ENCODE peak calls at places on chromosomes 1 and 21, in five cellular contexts. One of them, this sample, is unnamed.

GRCh38 chr1:67688526-67689219 is 3.7 kb downstream of the GADD45A start:
- DNase-seq in AG10803: no peak
- DNase-seq in tibial nerve: no peak
- DNase-seq in WERI-Rb-1: no peak
- DNase-seq in GM12878: no peak
- DNase-seq in this sample: no peak

GRCh38 chr1:182718311-182718710 is 33.9 kb upstream of the RGS8 start:
- DNase-seq in AG10803: no peak
- DNase-seq in tibial nerve: no peak
- DNase-seq in WERI-Rb-1: no peak
- DNase-seq in GM12878: no peak
- DNase-seq in this sample: no peak

GRCh38 chr1:208510192-208510952 is 266.2 kb upstream of the PLXNA2 start:
- DNase-seq in AG10803: peak; percentile 85
- DNase-seq in tibial nerve: no peak
- DNase-seq in WERI-Rb-1: no peak
- DNase-seq in GM12878: no peak
- DNase-seq in this sample: no peak

GRCh38 chr1:246012271-246012854 is 494.7 kb downstream of the SMYD3 start:
- DNase-seq in AG10803: peak; percentile 52
- DNase-seq in tibial nerve: no peak
- DNase-seq in WERI-Rb-1: peak; percentile 8
- DNase-seq in GM12878: no peak
- DNase-seq in this sample: no peak

GRCh38 chr1:152444045-152444444 is 30.0 kb upstream of the CRNN start:
- DNase-seq in AG10803: no peak
- DNase-seq in tibial nerve: peak; percentile 48
- DNase-seq in WERI-Rb-1: no peak
- DNase-seq in GM12878: no peak
- DNase-seq in this sample: no peak

GRCh38 chr1:212260557-212261342 is 24.5 kb upstream of the PPP2R5A start:
- DNase-seq in AG10803: no peak
- DNase-seq in tibial nerve: no peak
- DNase-seq in WERI-Rb-1: no peak
- DNase-seq in GM12878: no peak
- DNase-seq in this sample: no peak

GRCh38 chr1:19845166-19845954 is 30.3 kb upstream of the RNF186 start:
- DNase-seq in AG10803: no peak
- DNase-seq in tibial nerve: no peak
- DNase-seq in WERI-Rb-1: no peak
- DNase-seq in GM12878: no peak
- DNase-seq in this sample: no peak

GRCh38 chr1:156153362-156153761 is at the start of gene SEMA4A:
- DNase-seq in AG10803: no peak
- DNase-seq in tibial nerve: no peak
- DNase-seq in WERI-Rb-1: no peak
- DNase-seq in GM12878: no peak
- DNase-seq in this sample: no peak

GRCh38 chr1:81327103-81327728 is 473.5 kb upstream of the ADGRL2 start:
- DNase-seq in AG10803: no peak
- DNase-seq in tibial nerve: no peak
- DNase-seq in WERI-Rb-1: no peak
- DNase-seq in GM12878: no peak
- DNase-seq in this sample: no peak

GRCh38 chr1:160205974-160206369 is 788 bp downstream of the PEA15 start:
- DNase-seq in AG10803: peak; percentile 67
- DNase-seq in tibial nerve: peak; percentile 23
- DNase-seq in WERI-Rb-1: no peak
- DNase-seq in GM12878: no peak
- DNase-seq in this sample: peak; percentile 51

GRCh38 chr1:92951141-92951582 is 10.1 kb downstream of the DIPK1A start:
- DNase-seq in AG10803: peak; percentile 88
- DNase-seq in tibial nerve: no peak
- DNase-seq in WERI-Rb-1: peak; percentile 15
- DNase-seq in GM12878: peak; percentile 79
- DNase-seq in this sample: peak; percentile 46

GRCh38 chr1:117120774-117121588 is 568 bp downstream of the TRIM45 start:
- DNase-seq in AG10803: peak; percentile 48
- DNase-seq in tibial nerve: no peak
- DNase-seq in WERI-Rb-1: peak; percentile 14
- DNase-seq in GM12878: no peak
- DNase-seq in this sample: no peak

GRCh38 chr1:211352985-211353515 is 26.4 kb downstream of the TRAF5 start:
- DNase-seq in AG10803: no peak
- DNase-seq in tibial nerve: no peak
- DNase-seq in WERI-Rb-1: peak; percentile 82
- DNase-seq in GM12878: no peak
- DNase-seq in this sample: peak; percentile 30

GRCh38 chr1:17016317-17016661 is 4.6 kb upstream of the ATP13A2 start:
- DNase-seq in AG10803: peak; percentile 58
- DNase-seq in tibial nerve: no peak
- DNase-seq in WERI-Rb-1: no peak
- DNase-seq in GM12878: no peak
- DNase-seq in this sample: no peak

GRCh38 chr1:207838156-207839082 is 72.5 kb downstream of the CD34 start:
- DNase-seq in AG10803: no peak
- DNase-seq in tibial nerve: no peak
- DNase-seq in WERI-Rb-1: no peak
- DNase-seq in GM12878: no peak
- DNase-seq in this sample: no peak

GRCh38 chr1:28359592-28360239 is 9.8 kb upstream of the PHACTR4 start:
- DNase-seq in AG10803: peak; percentile 58
- DNase-seq in tibial nerve: peak; percentile 29
- DNase-seq in WERI-Rb-1: peak; percentile 75
- DNase-seq in GM12878: no peak
- DNase-seq in this sample: peak; percentile 36

GRCh38 chr21:38220270-38220737 is 36.5 kb upstream of the KCNJ15 start:
- DNase-seq in AG10803: no peak
- DNase-seq in tibial nerve: no peak
- DNase-seq in WERI-Rb-1: no peak
- DNase-seq in GM12878: no peak
- DNase-seq in this sample: no peak

GRCh38 chr1:242470774-242471173 is 53.7 kb downstream of the PLD5 start:
- DNase-seq in AG10803: no peak
- DNase-seq in tibial nerve: no peak
- DNase-seq in WERI-Rb-1: no peak
- DNase-seq in GM12878: no peak
- DNase-seq in this sample: no peak

GRCh38 chr1:239387304-239388231 is 1.2 kb downstream of the CHRM3 start:
- DNase-seq in AG10803: no peak
- DNase-seq in tibial nerve: no peak
- DNase-seq in WERI-Rb-1: peak; percentile 11
- DNase-seq in GM12878: no peak
- DNase-seq in this sample: no peak
- H3K4me3 ChIP-seq in AG10803: no peak overlapping the region
- H3K4me3 ChIP-seq in tibial nerve: peak overlapping the region; percentile 25
- H3K4me3 ChIP-seq in WERI-Rb-1: peak overlapping the region; percentile 75
- H3K4me3 ChIP-seq in GM12878: no peak overlapping the region
- H3K4me3 ChIP-seq in this sample: no peak overlapping the region

GRCh38 chr21:45098867-45099266 is 24.5 kb downstream of the ADARB1 start:
- DNase-seq in AG10803: no peak
- DNase-seq in tibial nerve: no peak
- DNase-seq in WERI-Rb-1: peak; percentile 58
- DNase-seq in GM12878: no peak
- DNase-seq in this sample: no peak
- TF ChIP-seq CTCF in AG10803: peak; percentile 46
- TF ChIP-seq CTCF in tibial nerve: no peak
- TF ChIP-seq CTCF in WERI-Rb-1: peak; percentile 75
- TF ChIP-seq CTCF in GM12878: peak; percentile 62
- TF ChIP-seq CTCF in this sample: peak; percentile 66

GRCh38 chr1:244445320-244446181 is 6.2 kb downstream of the ADSS2 start:
- DNase-seq in AG10803: peak; percentile 49
- DNase-seq in tibial nerve: no peak
- DNase-seq in WERI-Rb-1: no peak
- DNase-seq in GM12878: no peak
- DNase-seq in this sample: no peak
- H3K4me3 ChIP-seq in AG10803: peak overlapping the region; percentile 7
- H3K4me3 ChIP-seq in tibial nerve: no peak overlapping the region
- H3K4me3 ChIP-seq in WERI-Rb-1: no peak overlapping the region
- H3K4me3 ChIP-seq in GM12878: peak overlapping the region; percentile 34
- H3K4me3 ChIP-seq in this sample: no peak overlapping the region

GRCh38 chr1:919271-919872 is 4.4 kb upstream of the SAMD11 start:
- DNase-seq in AG10803: no peak
- DNase-seq in tibial nerve: no peak
- DNase-seq in WERI-Rb-1: no peak
- DNase-seq in GM12878: no peak
- DNase-seq in this sample: no peak

GRCh38 chr1:920506-920905 is 3.2 kb upstream of the SAMD11 start:
- DNase-seq in AG10803: no peak
- DNase-seq in tibial nerve: no peak
- DNase-seq in WERI-Rb-1: no peak
- DNase-seq in GM12878: no peak
- DNase-seq in this sample: no peak

GRCh38 chr1:923131-923990 is at the start of gene SAMD11:
- DNase-seq in AG10803: peak; percentile 89
- DNase-seq in tibial nerve: peak; percentile 68
- DNase-seq in WERI-Rb-1: peak; percentile 90
- DNase-seq in GM12878: no peak
- DNase-seq in this sample: peak; percentile 65

GRCh38 chr1:920008-920407 is 3.7 kb upstream of the SAMD11 start:
- DNase-seq in AG10803: no peak
- DNase-seq in tibial nerve: no peak
- DNase-seq in WERI-Rb-1: no peak
- DNase-seq in GM12878: no peak
- DNase-seq in this sample: no peak

GRCh38 chr1:921011-921837 is 2.5 kb upstream of the SAMD11 start:
- DNase-seq in AG10803: peak; percentile 69
- DNase-seq in tibial nerve: no peak
- DNase-seq in WERI-Rb-1: peak; percentile 92
- DNase-seq in GM12878: no peak
- DNase-seq in this sample: peak; percentile 63
- TF ChIP-seq CTCF in AG10803: peak; percentile 42
- TF ChIP-seq CTCF in tibial nerve: peak; percentile 66
- TF ChIP-seq CTCF in WERI-Rb-1: peak; percentile 13
- TF ChIP-seq CTCF in GM12878: peak; percentile 36
- TF ChIP-seq CTCF in this sample: peak; percentile 22

GRCh38 chr1:8871539-8871935 is 6.9 kb downstream of the ENO1 start:
- DNase-seq in AG10803: no peak
- DNase-seq in tibial nerve: no peak
- DNase-seq in WERI-Rb-1: peak; percentile 28
- DNase-seq in GM12878: no peak
- DNase-seq in this sample: no peak

GRCh38 chr1:8873001-8873400 is 5.5 kb downstream of the ENO1 start:
- DNase-seq in AG10803: no peak
- DNase-seq in tibial nerve: no peak
- DNase-seq in WERI-Rb-1: no peak
- DNase-seq in GM12878: no peak
- DNase-seq in this sample: no peak

GRCh38 chr1:8873506-8874229 is 4.8 kb downstream of the ENO1 start:
- DNase-seq in AG10803: peak; percentile 97
- DNase-seq in tibial nerve: peak; percentile 60
- DNase-seq in WERI-Rb-1: no peak
- DNase-seq in GM12878: no peak
- DNase-seq in this sample: no peak

GRCh38 chr1:8870605-8871538 is 7.6 kb downstream of the ENO1 start:
- DNase-seq in AG10803: no peak
- DNase-seq in tibial nerve: no peak
- DNase-seq in WERI-Rb-1: no peak
- DNase-seq in GM12878: no peak
- DNase-seq in this sample: no peak

DNA sequence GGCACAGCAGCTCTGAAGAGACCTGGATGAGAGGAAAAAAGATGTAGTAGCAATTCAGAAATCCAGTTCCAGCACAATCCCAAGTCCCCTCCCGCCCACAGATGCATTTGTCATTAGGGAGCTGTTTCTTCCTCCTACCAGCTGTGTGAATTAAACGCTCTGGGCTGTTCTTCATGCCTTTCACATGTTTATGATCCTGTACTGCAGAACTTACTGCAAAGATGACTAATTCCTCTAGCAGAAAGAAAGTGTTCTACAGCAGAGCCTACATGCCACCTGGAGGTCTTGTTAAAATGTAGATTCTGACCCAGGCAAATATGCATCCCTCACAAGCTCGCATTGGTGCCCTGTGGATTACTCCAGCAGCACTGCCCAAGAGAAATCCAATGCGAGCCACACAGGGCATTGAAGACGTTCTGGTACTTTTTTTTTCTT is 6.5 kb downstream of the ENO1 start:
- DNase-seq in AG10803: no peak
- DNase-seq in tibial nerve: no peak
- DNase-seq in WERI-Rb-1: no peak
- DNase-seq in GM12878: no peak
- DNase-seq in this sample: no peak
- H3K4me3 ChIP-seq in AG10803: no peak overlapping the region
- H3K4me3 ChIP-seq in tibial nerve: no peak overlapping the region
- H3K4me3 ChIP-seq in WERI-Rb-1: no peak overlapping the region
- H3K4me3 ChIP-seq in GM12878: peak overlapping the region; percentile 89
- H3K4me3 ChIP-seq in this sample: no peak overlapping the region

GRCh38 chr1:184664042-184664659 is 90.5 kb downstream of the EDEM3 start:
- DNase-seq in AG10803: peak; percentile 57
- DNase-seq in tibial nerve: peak; percentile 75
- DNase-seq in WERI-Rb-1: peak; percentile 86
- DNase-seq in GM12878: no peak
- DNase-seq in this sample: peak; percentile 62
- TF ChIP-seq CTCF in AG10803: peak; percentile 89
- TF ChIP-seq CTCF in tibial nerve: peak; percentile 95
- TF ChIP-seq CTCF in WERI-Rb-1: peak; percentile 95
- TF ChIP-seq CTCF in GM12878: peak; percentile 84
- TF ChIP-seq CTCF in this sample: peak; percentile 94

DNA sequence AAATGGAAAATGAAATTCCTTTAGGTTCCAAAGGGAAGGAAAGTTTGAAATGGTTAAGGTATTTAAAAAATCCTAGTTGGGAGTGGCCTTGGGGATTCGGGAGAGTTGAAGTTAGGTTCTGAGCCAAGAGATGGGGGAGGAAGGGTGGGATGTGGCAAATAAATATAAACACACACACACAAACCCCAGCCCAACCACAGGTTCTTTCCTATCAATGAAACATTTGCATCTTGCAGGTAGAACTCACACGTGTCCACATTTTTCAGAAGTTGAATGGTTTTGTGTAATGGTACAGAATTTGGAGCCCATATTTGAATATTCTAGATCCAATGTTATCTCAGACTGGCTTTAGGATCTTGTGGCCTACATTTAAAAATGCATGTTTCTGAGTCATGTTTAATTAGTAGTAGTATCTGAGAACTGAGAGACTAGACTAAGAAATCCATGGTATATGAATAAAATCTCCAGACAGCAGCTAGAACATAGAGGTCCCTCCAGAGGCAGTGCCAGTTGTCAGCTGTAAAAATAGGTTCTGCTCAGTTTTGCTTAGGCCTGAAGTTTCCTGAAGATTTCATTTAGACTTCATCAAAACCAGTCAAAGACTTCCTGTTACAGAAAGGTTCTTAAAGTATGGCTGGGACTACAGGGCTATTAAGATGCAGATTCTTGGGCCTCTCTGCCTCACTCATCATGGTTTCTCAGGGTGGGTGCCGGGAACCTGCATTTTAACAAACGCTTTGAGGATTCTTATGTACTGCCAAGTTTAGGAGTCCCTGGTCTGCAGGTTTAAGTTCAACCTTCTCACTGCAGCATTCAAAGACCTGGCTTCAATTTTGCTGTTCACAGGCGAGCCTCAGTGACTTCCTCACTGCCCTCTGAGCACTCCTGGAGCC is 21.3 kb downstream of the RUNX1 start:
- DNase-seq in AG10803: no peak
- DNase-seq in tibial nerve: no peak
- DNase-seq in WERI-Rb-1: no peak
- DNase-seq in GM12878: no peak
- DNase-seq in this sample: no peak
- H3K4me3 ChIP-seq in AG10803: no peak overlapping the region
- H3K4me3 ChIP-seq in tibial nerve: no peak overlapping the region
- H3K4me3 ChIP-seq in WERI-Rb-1: no peak overlapping the region
- H3K4me3 ChIP-seq in GM12878: no peak overlapping the region
- H3K4me3 ChIP-seq in this sample: no peak overlapping the region